ENCODE peak calls at places on chromosomes 3 and 15, in ten cellular contexts. X is mucosa of descending colon, A is ovary, M is PC-9, P is mammary epithelial cell, H is nephron progenitor cell, Z is heart right ventricle, K is mesothelial cell of epicardium, O is fibroblast of villous mesenchyme, S is esophagus squamous epithelium. G is an unnamed sample.

GRCh38 chr3:11696054-11696453 is 52.3 kb upstream of the VGLL4 start:
- DNase-seq in X (no peak), A (no peak), M (no peak), P (no peak), H (no peak), Z (no peak), K (no peak), O (no peak), S (no peak), G (no peak)

GRCh38 chr3:60094392-60094947 is 1044.6 kb upstream of the CFAP20DC start:
- DNase-seq in X (no peak), A (no peak), M (no peak), P (no peak), H (no peak), Z (no peak), K (no peak), O (no peak), S (no peak), G (no peak)

GRCh38 chr15:41115652-41116115 is 396 bp downstream of the INO80 start:
- DNase-seq in X (peak; percentile 88), A (peak; percentile 48), M (peak; percentile 52), P (peak; percentile 65), H (no peak), Z (peak; percentile 55), K (no peak), O (peak; percentile 60), S (peak; percentile 19), G (peak; percentile 62)

GRCh38 chr15:58562135-58562534 is 130.3 kb downstream of the LIPC start:
- DNase-seq in X (no peak), A (no peak), M (no peak), P (no peak), H (no peak), Z (no peak), K (no peak), O (no peak), S (no peak), G (no peak)

GRCh38 chr3:132033471-132033870 is 1.3 kb downstream of the CPNE4 start:
- DNase-seq in X (no peak), A (no peak), M (no peak), P (no peak), H (no peak), Z (no peak), K (no peak), O (no peak), S (no peak), G (no peak)

GRCh38 chr3:141021261-141021660 is 29.9 kb upstream of the SPSB4 start:
- DNase-seq in X (no peak), A (no peak), M (no peak), P (no peak), H (no peak), Z (no peak), K (no peak), O (no peak), S (no peak), G (no peak)

GRCh38 chr15:90680371-90680935 is 36.7 kb upstream of the BLM start:
- DNase-seq in X (no peak), A (no peak), M (no peak), P (peak; percentile 93), H (no peak), Z (no peak), K (no peak), O (peak; percentile 95), S (no peak), G (no peak)

GRCh38 chr15:34336947-34337556 is 529 bp downstream of the SLC12A6 start:
- DNase-seq in X (no peak), A (no peak), M (peak; percentile 7), P (peak; percentile 9), H (peak; percentile 43), Z (no peak), K (peak; percentile 43), O (no peak), S (no peak), G (peak; percentile 8)

GRCh38 chr15:82044373-82045178 is 1.2 kb downstream of the MEX3B start:
- DNase-seq in X (peak; percentile 55), A (peak; percentile 30), M (no peak), P (peak; percentile 32), H (peak; percentile 69), Z (peak; percentile 44), K (peak; percentile 62), O (peak; percentile 66), S (no peak), G (peak; percentile 49)

GRCh38 chr3:140468407-140468806 is 209.5 kb upstream of the TRIM42 start:
- DNase-seq in X (no peak), A (no peak), M (no peak), P (no peak), H (no peak), Z (no peak), K (no peak), O (no peak), S (no peak), G (no peak)

GRCh38 chr3:194296448-194296831 is 54.7 kb downstream of the CPN2 start:
- DNase-seq in X (no peak), A (peak; percentile 49), M (peak; percentile 94), P (peak; percentile 73), H (no peak), Z (no peak), K (peak; percentile 62), O (peak; percentile 86), S (no peak), G (no peak)

GRCh38 chr3:78804251-78805037 is 963.4 kb downstream of the ROBO1 start:
- DNase-seq in X (no peak), A (no peak), M (no peak), P (no peak), H (no peak), Z (no peak), K (no peak), O (peak; percentile 49), S (no peak), G (no peak)

GRCh38 chr15:90829942-90830440 is 38.4 kb upstream of the FURIN start:
- DNase-seq in X (peak; percentile 47), A (no peak), M (no peak), P (no peak), H (no peak), Z (no peak), K (no peak), O (no peak), S (no peak), G (no peak)

GRCh38 chr3:142888484-142889262 is at the start of gene PCOLCE2:
- DNase-seq in X (peak; percentile 51), A (peak; percentile 14), M (peak; percentile 43), P (peak; percentile 47), H (peak; percentile 71), Z (peak; percentile 51), K (peak; percentile 64), O (peak; percentile 11), S (no peak), G (no peak)

GRCh38 chr15:90994059-90994416 is 297 bp downstream of the PRC1 start:
- DNase-seq in X (no peak), A (no peak), M (peak; percentile 9), P (peak; percentile 9), H (peak; percentile 38), Z (no peak), K (no peak), O (no peak), S (no peak), G (no peak)

GRCh38 chr3:24963762-24964625 is 464.1 kb upstream of the RARB start:
- DNase-seq in X (no peak), A (no peak), M (no peak), P (peak; percentile 9), H (no peak), Z (no peak), K (no peak), O (peak; percentile 32), S (no peak), G (no peak)
- TF ChIP-seq CTCF in X (no peak), A (peak; percentile 20), M (peak; percentile 72), P (peak; percentile 53), H (peak; percentile 67), Z (peak; percentile 44), K (peak; percentile 73), O (peak; percentile 49), S (no peak), G (peak; percentile 60)

DNA sequence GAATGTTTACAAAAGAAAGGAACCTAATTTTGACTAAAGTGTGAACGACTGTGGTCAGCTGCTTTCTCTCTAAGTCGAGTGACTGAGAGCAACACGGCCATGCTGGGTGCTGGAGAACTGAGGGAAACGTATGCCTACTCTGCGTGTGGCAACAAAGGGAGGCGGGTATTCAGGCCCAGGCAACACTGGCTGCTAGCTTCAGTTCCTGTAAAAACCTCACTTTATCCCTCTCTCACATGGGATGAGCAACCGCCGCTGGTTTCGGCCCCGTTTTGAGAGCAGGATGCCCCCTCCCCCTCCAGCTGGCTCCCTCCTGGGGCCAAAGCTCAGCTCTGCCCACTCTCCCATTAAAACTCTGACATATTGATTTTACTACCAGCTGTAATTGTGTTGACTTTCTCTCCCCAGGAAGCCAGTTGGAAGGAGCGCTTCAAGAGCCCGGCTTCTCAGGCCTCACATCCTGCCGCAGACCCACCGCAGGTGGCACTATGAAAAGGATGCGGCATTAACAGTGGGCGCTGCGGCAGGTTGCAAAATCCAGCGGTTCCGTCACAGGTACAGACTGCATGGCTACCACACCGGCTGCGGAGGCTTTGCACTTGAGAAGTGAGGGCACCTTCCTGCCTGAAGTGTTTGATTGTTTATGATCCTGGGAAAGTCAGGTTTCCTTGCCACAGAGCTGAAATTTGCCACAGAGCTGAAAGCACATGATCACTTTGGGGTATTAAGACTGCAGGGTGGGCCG is 12.7 kb downstream of the PLXND1 start:
- DNase-seq in X (peak; percentile 77), A (no peak), M (no peak), P (no peak), H (peak; percentile 57), Z (no peak), K (no peak), O (peak; percentile 56), S (no peak), G (no peak)
- TF ChIP-seq CTCF in X (no peak), A (no peak), M (no peak), P (no peak), H (no peak), Z (no peak), K (no peak), O (no peak), S (no peak), G (no peak)

GRCh38 chr3:94291686-94292085 is 228.8 kb downstream of the NSUN3 start:
- DNase-seq in X (no peak), A (no peak), M (no peak), P (no peak), H (no peak), Z (no peak), K (no peak), O (no peak), S (no peak), G (no peak)

GRCh38 chr3:94285874-94286273 is 223.0 kb downstream of the NSUN3 start:
- DNase-seq in X (no peak), A (no peak), M (no peak), P (peak; percentile 5), H (no peak), Z (no peak), K (no peak), O (peak; percentile 16), S (no peak), G (no peak)
- TF ChIP-seq CTCF in X (no peak), A (no peak), M (peak; percentile 33), P (peak; percentile 39), H (no peak), Z (no peak), K (no peak), O (peak; percentile 24), S (no peak), G (no peak)

DNA sequence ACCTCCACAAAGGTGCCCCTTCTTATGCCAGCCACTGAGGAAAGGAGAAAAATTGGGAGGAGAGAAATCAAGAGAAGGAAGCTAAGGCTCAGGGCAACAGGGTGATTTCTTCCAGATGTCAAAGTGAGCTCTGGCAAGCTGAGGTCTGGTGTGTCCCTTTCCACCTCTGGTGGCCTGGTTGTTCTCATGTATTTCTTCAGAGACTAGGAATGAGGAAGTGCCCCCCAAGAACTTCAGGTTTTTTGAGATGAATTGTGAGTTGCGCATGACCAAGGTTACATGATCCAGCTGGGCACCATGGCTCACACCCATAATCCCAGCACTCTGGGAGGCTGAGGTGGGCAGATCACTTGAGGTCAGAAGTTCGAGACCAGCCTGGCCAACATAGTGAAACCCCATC is 5.6 kb downstream of the RAB6B start:
- DNase-seq in X (no peak), A (no peak), M (no peak), P (no peak), H (no peak), Z (no peak), K (no peak), O (no peak), S (no peak), G (no peak)
- TF ChIP-seq CTCF in X (no peak), A (no peak), M (no peak), P (no peak), H (no peak), Z (no peak), K (no peak), O (no peak), S (no peak), G (no peak)